ENCODE peak calls at places on chromosome X, in four cellular contexts. W is left lung, U is testis, A is RWPE1. Y is an unnamed sample.

GRCh38 chrX:132270699-132271098 is 51.5 kb upstream of the RAP2C start:
- DNase-seq in A (peak; percentile 26), U (peak; percentile 54), W (no peak), Y (peak; percentile 85)

GRCh38 chrX:136112781-136113180 is 34.6 kb upstream of the FHL1 start:
- DNase-seq in U (no peak), W (no peak), A (no peak), Y (peak; percentile 0)

GRCh38 chrX:67582436-67582835 is 38.6 kb downstream of the AR start:
- DNase-seq in U (no peak), A (no peak), W (no peak), Y (no peak)

GRCh38 chrX:139121616-139122286 is 408.8 kb upstream of the F9 start:
- DNase-seq in U (no peak), A (no peak), W (no peak), Y (no peak)

GRCh38 chrX:9249452-9249851 is 215.4 kb upstream of the TBL1X start:
- DNase-seq in U (no peak), W (no peak), A (no peak), Y (peak; percentile 27)

GRCh38 chrX:40005290-40006011 is 92.3 kb downstream of the BCOR start:
- DNase-seq in A (no peak), W (no peak), U (no peak), Y (peak; percentile 25)

GRCh38 chrX:139297638-139298037 is 232.9 kb upstream of the F9 start:
- DNase-seq in W (no peak), A (no peak), U (no peak), Y (no peak)

GRCh38 chrX:31796624-31797023 is 724.8 kb upstream of the FTHL17 start:
- DNase-seq in U (no peak), W (no peak), A (no peak), Y (no peak)

DNA sequence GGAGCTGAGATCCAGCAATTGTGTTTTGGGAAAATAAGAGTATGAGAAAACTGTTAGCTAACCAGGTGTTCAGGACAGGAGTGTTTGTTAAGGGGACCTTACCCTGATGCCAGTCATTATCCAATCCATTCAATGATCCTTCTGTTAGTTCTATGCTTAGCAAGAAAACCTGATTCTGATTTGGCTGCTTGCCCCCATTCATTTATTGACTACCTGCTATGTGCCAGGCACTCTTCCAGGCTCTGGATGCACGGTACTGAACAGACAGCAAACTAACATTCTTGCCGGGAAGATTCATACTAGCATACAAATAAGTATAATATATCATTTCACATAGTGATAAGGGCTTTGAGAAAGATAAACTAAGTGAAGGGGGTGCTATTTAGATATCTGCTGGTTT is 1.0 kb upstream of the MECP2 start:
- DNase-seq in A (no peak), W (no peak), U (no peak), Y (no peak)
- H3K27ac ChIP-seq in A (no peak overlapping the region), W (no peak overlapping the region), U (no peak overlapping the region), Y (no peak overlapping the region)

DNA sequence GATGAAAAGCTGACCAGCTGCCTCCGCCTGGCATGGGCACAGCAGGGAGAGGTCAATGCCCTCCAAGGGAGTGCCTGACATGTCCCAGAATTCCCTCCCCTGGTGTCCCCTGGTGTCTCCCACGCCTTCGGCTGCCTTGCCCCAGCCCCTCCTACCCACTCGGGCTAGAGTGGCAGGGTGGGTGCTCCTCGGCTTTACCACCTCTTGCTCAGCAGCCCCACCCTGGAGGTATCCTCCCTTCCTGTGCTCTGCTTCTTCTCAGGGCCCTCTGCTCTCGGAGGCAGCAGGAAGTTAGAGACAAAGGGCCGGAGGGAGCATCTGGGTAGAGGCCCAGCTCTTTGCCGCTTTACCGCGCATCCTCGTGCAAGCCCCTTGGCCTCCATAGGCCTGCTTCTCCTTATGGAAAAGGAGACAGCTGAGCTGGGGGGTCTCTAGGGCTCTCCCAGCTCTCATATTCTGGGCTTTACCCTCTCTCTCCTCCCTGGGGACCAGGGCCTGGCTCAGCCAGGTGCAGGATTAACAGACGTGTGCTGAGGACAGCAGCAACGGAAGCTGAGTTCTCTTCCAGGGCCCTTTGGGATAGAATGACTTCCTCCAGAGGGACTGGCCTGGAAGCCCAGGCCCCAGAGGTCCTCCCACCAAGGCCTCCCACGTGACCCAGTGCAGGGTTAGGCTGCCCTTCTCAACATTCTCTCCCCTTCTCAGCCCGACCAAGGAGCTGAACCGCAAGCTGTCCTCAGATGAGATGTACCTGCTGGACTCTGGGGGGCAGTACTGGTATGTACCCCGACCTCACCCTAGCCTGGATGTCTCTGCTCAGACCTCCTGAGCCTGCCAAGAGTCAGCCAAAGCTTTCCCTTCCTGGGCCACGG is 17.2 kb downstream of the XPNPEP2 start:
- DNase-seq in U (no peak), A (no peak), W (no peak), Y (no peak)
- TF ChIP-seq CTCF in U (no peak), A (no peak), W (no peak), Y (no peak)

GRCh38 chrX:65993332-65993731 is 46.5 kb downstream of the VSIG4 start:
- DNase-seq in A (no peak), U (no peak), W (no peak), Y (no peak)
- H3K27ac ChIP-seq in A (no peak overlapping the region), U (no peak overlapping the region), W (no peak overlapping the region), Y (no peak overlapping the region)

DNA sequence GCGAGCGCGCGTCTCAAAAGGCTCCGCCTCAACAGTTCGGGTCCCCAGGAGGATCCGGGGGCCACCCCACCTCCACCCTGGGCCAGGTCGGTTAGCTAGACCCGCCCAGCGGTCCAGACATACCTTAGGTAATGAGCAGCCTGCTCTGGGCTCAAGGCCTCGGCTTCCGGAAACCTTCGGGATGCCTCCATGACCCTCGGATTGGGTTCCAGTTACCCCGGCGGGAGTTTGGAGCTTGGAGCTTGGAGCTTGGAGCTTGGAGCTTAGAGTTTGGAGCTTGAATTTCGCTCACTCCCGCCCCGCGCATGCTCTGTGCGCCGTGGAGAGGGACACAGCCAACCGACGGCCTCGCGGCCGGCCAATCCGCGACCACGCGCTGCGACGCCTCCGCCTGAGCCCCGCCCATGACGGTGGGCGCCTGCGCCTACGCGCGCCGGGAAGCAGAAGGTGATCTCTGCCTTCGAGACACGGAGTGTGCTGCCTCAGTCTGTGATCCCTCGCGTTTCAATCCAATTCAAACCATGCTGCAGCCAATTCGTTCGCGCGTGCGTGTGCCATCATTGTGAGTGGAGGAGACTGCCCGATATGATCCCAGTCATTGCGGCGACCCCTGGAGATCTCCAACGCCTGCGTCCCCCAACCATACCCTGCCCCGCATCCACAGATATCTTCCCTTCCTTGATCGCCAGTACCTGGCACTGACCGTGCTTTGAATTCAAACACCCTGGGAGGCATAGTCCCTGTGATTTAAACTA is at the start of gene ERCC6L:
- DNase-seq in U (peak; percentile 89), W (peak; percentile 95), A (peak; percentile 83), Y (peak; percentile 85)
- TF ChIP-seq CTCF in U (no peak), W (no peak), A (no peak), Y (no peak)

GRCh38 chrX:18887177-18887820 is 96.6 kb downstream of the PHKA2 start:
- DNase-seq in W (no peak), U (no peak), A (no peak), Y (no peak)

GRCh38 chrX:18884916-18885315 is 99.0 kb downstream of the PHKA2 start:
- DNase-seq in U (no peak), W (no peak), A (no peak), Y (peak; percentile 6)

GRCh38 chrX:18886344-18887161 is 97.4 kb downstream of the PHKA2 start:
- DNase-seq in W (peak; percentile 81), U (peak; percentile 83), A (no peak), Y (peak; percentile 62)

GRCh38 chrX:18885317-18886004 is 98.5 kb downstream of the PHKA2 start:
- DNase-seq in U (no peak), A (no peak), W (no peak), Y (peak; percentile 44)

GRCh38 chrX:18886005-18886343 is 97.9 kb downstream of the PHKA2 start:
- DNase-seq in W (no peak), U (no peak), A (no peak), Y (no peak)
- H3K27ac ChIP-seq in W (peak overlapping the region; percentile 84), U (peak overlapping the region; percentile 78), A (peak overlapping the region; percentile 90), Y (no peak overlapping the region)